ENCODE peak calls at places on chromosomes 7 and 10, in six cellular contexts. Q is IMR-90, F is H9, B is mesendoderm, G is neuronal stem cell, V is trophoblast cell. K is an unnamed sample.

GRCh38 chr7:6423942-6424701 is 23.6 kb downstream of the DAGLB start:
- DNase-seq in Q (no peak), F (no peak), B (peak; percentile 36), G (no peak), V (peak; percentile 78), K (no peak)

GRCh38 chr7:140200102-140200989 is 23.6 kb upstream of the KDM7A start:
- DNase-seq in Q (peak; percentile 35), F (no peak), B (no peak), G (no peak), V (peak; percentile 59), K (peak; percentile 18)

GRCh38 chr10:129602938-129603520 is 136.0 kb downstream of the MGMT start:
- DNase-seq in Q (no peak), F (no peak), B (peak; percentile 11), G (no peak), V (no peak), K (no peak)

GRCh38 chr10:1549591-1550290 is 187.6 kb downstream of the ADARB2 start:
- DNase-seq in Q (no peak), F (no peak), B (no peak), G (no peak), V (no peak), K (no peak)

GRCh38 chr10:4131407-4132215 is 346.6 kb upstream of the KLF6 start:
- DNase-seq in Q (peak; percentile 93), F (no peak), B (no peak), G (no peak), V (no peak), K (peak; percentile 94)

GRCh38 chr10:34139559-34139958 is 675.5 kb downstream of the PARD3 start:
- DNase-seq in Q (peak; percentile 58), F (no peak), B (no peak), G (no peak), V (peak; percentile 13), K (peak; percentile 89)

GRCh38 chr10:22823109-22823508 is 104.7 kb upstream of the ARMC3 start:
- DNase-seq in Q (peak; percentile 85), F (no peak), B (no peak), G (no peak), V (no peak), K (peak; percentile 92)

GRCh38 chr7:138875794-138876193 is 77.8 kb upstream of the ATP6V0A4 start:
- DNase-seq in Q (peak; percentile 96), F (no peak), B (no peak), G (no peak), V (peak; percentile 87), K (peak; percentile 88)

GRCh38 chr10:54284526-54285193 is 516.4 kb downstream of the PCDH15 start:
- DNase-seq in Q (no peak), F (no peak), B (no peak), G (no peak), V (no peak), K (peak; percentile 1)

GRCh38 chr10:116802474-116802873 is 46.8 kb upstream of the ENO4 start:
- DNase-seq in Q (no peak), F (no peak), B (no peak), G (no peak), V (no peak), K (no peak)

GRCh38 chr7:77409739-77410545 is 6.2 kb downstream of the GSAP start:
- DNase-seq in Q (peak; percentile 87), F (no peak), B (no peak), G (no peak), V (peak; percentile 10), K (peak; percentile 81)

GRCh38 chr7:98879198-98879988 is 1.1 kb downstream of the TRRAP start:
- DNase-seq in Q (peak; percentile 17), F (peak; percentile 49), B (peak; percentile 74), G (no peak), V (peak; percentile 30), K (peak; percentile 41)

GRCh38 chr7:91240546-91240945 is 23.7 kb upstream of the FZD1 start:
- DNase-seq in Q (peak; percentile 51), F (no peak), B (no peak), G (no peak), V (no peak), K (peak; percentile 63)

GRCh38 chr7:34756025-34756437 is 98.0 kb downstream of the NPSR1 start:
- DNase-seq in Q (no peak), F (no peak), B (no peak), G (no peak), V (no peak), K (no peak)

GRCh38 chr10:70448236-70448635 is 6.8 kb upstream of the NODAL start:
- DNase-seq in Q (no peak), F (no peak), B (no peak), G (no peak), V (no peak), K (no peak)

GRCh38 chr7:123242467-123243097 is 42.8 kb upstream of the SLC13A1 start:
- DNase-seq in Q (no peak), F (no peak), B (no peak), G (no peak), V (peak; percentile 61), K (peak; percentile 2)

GRCh38 chr7:106284516-106285050 is at the start of gene NAMPT:
- DNase-seq in Q (no peak), F (peak; percentile 69), B (no peak), G (no peak), V (no peak), K (no peak)

GRCh38 chr10:104274762-104275721 is 6.1 kb downstream of the GSTO2 start:
- DNase-seq in Q (no peak), F (peak; percentile 86), B (peak; percentile 78), G (no peak), V (peak; percentile 38), K (no peak)

GRCh38 chr7:20085086-20085485 is 132.1 kb downstream of the MACC1 start:
- DNase-seq in Q (no peak), F (no peak), B (no peak), G (no peak), V (no peak), K (peak; percentile 81)

GRCh38 chr7:114924066-114924712 is 2.3 kb downstream of the MDFIC start:
- DNase-seq in Q (no peak), F (no peak), B (no peak), G (no peak), V (no peak), K (no peak)

GRCh38 chr10:51574248-51575067 is 124.9 kb downstream of the CSTF2T start:
- DNase-seq in Q (peak; percentile 9), F (no peak), B (peak; percentile 2), G (no peak), V (no peak), K (no peak)

GRCh38 chr10:30366829-30367228 is 17.8 kb upstream of the MTPAP start:
- DNase-seq in Q (no peak), F (no peak), B (no peak), G (no peak), V (no peak), K (no peak)

DNA sequence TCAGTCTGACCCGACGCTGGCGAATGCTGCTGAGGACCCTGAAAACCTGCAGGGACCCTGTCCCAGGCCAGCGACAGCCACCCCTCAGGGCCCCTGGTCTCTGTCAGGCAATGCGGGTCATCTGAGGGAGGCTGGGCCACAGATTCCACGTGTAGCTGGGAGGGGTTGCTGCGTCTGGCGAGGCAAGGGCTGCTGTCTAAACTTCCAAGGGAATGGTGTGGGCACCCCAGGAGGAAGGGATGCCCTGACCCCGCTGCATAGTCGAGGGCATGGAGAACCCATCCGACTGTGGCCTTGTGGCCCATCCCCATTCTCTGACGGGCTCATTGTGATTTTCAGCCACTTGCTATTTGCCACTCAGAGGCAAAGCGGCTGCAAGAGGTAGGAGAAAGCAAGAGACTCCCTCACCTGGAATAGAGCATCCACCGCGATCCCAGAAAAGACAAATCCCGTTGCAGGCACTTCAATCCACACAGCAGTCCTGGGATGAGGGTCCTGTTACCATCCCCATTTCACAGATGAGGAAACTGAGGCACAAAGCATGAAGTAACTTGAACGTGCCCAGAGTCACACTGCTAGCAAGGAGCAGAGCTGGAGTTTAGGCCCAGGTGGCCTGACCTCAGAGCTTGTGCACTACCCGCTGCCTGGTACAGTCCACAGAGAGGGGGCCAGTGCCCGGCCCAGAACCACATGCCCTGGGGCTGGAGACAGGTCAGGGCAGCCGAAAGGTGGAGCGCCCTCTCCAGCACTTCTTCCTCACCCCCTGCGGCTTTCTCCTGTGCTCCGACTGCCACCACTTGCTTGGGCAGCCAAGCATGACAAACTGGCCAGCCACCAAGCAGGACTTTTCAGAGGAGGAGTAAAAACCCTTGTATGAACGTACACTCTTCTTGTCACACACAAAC is 163.8 kb upstream of the KLF14 start:
- DNase-seq in Q (no peak), F (no peak), B (no peak), G (no peak), V (peak; percentile 48), K (no peak)
- H2AK5ac ChIP-seq in Q (peak overlapping the region; percentile 51), F (no peak overlapping the region), B (no peak overlapping the region), G (peak overlapping the region; percentile 86), V (no peak overlapping the region), K (peak overlapping the region; percentile 85)

GRCh38 chr7:151448261-151449252 is 8.6 kb upstream of the CRYGN start:
- DNase-seq in Q (peak; percentile 41), F (peak; percentile 79), B (peak; percentile 66), G (peak; percentile 68), V (peak; percentile 29), K (peak; percentile 71)
- H3K9ac ChIP-seq in Q (peak overlapping the region; percentile 27), F (no peak overlapping the region), B (peak overlapping the region; percentile 78), G (peak overlapping the region; percentile 84), V (no peak overlapping the region), K (peak overlapping the region; percentile 77)

GRCh38 chr10:122499491-122499941 is 38.2 kb downstream of the HTRA1 start:
- DNase-seq in Q (peak; percentile 65), F (no peak), B (no peak), G (no peak), V (no peak), K (no peak)
- H3K27ac ChIP-seq in Q (no peak overlapping the region), F (no peak overlapping the region), B (no peak overlapping the region), G (no peak overlapping the region), V (no peak overlapping the region), K (no peak overlapping the region)

GRCh38 chr10:82249141-82249540 is 374.1 kb downstream of the NRG3 start:
- DNase-seq in Q (no peak), F (no peak), B (no peak), G (no peak), V (no peak), K (no peak)

GRCh38 chr10:82254237-82254636 is 379.2 kb downstream of the NRG3 start:
- DNase-seq in Q (no peak), F (no peak), B (no peak), G (no peak), V (no peak), K (no peak)

GRCh38 chr10:82256275-82256674 is 381.3 kb downstream of the NRG3 start:
- DNase-seq in Q (no peak), F (no peak), B (peak; percentile 56), G (no peak), V (no peak), K (no peak)

GRCh38 chr10:82252081-82252480 is 377.1 kb downstream of the NRG3 start:
- DNase-seq in Q (no peak), F (no peak), B (no peak), G (no peak), V (no peak), K (no peak)

DNA sequence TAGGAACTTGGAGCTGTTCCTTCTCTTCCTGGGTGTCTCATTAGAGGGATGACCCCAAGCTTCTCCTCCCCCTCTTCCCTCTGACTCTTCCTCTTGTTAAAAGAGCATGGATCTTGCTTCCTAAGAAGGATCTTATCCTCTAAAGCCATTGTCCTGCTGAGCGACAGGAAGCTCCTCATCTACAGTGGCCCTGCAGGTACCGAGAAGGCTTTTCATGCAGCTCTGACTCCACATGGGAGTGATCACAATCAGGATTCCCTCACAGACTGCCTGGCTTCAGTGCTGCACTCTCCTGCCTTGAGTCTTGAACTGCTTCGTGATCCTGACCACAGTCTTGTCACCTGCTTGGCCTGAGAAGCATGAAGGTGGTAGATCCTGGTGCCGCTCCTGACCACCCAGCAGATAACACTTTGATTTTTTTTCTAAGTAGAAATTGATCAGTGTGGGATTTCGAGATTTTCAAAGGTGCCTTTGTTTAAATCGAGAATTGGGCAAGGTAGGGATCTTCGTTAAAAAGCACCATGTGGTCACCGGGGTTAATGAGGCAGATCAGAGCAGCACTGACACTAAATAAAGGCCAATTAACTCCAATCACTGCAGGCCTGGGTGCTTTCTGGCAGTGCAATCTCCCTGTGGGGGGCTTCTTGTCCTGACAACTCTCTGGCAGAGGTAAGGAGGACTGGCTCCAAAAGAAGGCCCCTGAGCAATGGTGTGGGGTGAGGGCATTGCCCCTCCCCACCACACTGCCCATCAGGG is 376.4 kb downstream of the NRG3 start:
- DNase-seq in Q (no peak), F (peak; percentile 59), B (peak; percentile 96), G (peak; percentile 35), V (no peak), K (no peak)
- H2AK5ac ChIP-seq in Q (no peak overlapping the region), F (no peak overlapping the region), B (no peak overlapping the region), G (peak overlapping the region; percentile 15), V (no peak overlapping the region), K (no peak overlapping the region)

K was measured in mesenchymal stem cell.